ENCODE peak calls at places on chromosomes 13 and 19, in eight cellular contexts. B, D, T, E, Q, U, W and O are unnamed samples.

GRCh38 chr13:45564108-45564507 is 51.4 kb downstream of the ERICH6B start:
- DNase-seq in B (no peak), W (no peak), D (peak), Q (no peak), T (no peak), E (peak), U (no peak), O (peak)

GRCh38 chr13:113634279-113635047 is 23.5 kb downstream of the ATP4B start:
- DNase-seq in E (no peak), D (no peak), W (no peak), U (no peak), B (no peak), T (no peak), Q (no peak), O (no peak)

GRCh38 chr19:6903446-6903845 is 16.1 kb downstream of the ADGRE1 start:
- DNase-seq in W (no peak), D (no peak), T (no peak), E (no peak), Q (no peak), B (no peak), U (no peak), O (no peak)

GRCh38 chr13:75145926-75146325 is 336.0 kb downstream of the TBC1D4 start:
- DNase-seq in B (no peak), E (no peak), D (peak), U (no peak), W (no peak), T (no peak), Q (no peak), O (peak)

GRCh38 chr19:48752511-48753365 is at the start of gene FUT1:
- DNase-seq in B (peak), T (peak), W (peak), D (no peak), E (peak), U (peak), Q (no peak), O (no peak)

GRCh38 chr19:18520848-18521691 is 800 bp downstream of the ELL start:
- DNase-seq in U (peak), B (peak), E (peak), D (no peak), W (peak), Q (no peak), T (no peak), O (no peak)

GRCh38 chr19:18380843-18381242 is 5.1 kb upstream of the GDF15 start:
- DNase-seq in B (no peak), E (no peak), U (no peak), W (no peak), T (no peak), D (no peak), Q (no peak), O (no peak)

GRCh38 chr19:43574424-43575155 is 737 bp downstream of the XRCC1 start:
- DNase-seq in W (no peak), B (no peak), U (no peak), E (no peak), D (peak), Q (no peak), T (no peak), O (peak)

GRCh38 chr19:46746281-46746965 is at the start of gene STRN4:
- DNase-seq in Q (no peak), U (peak), E (peak), W (no peak), B (peak), T (no peak), D (no peak), O (peak)

GRCh38 chr13:27395007-27395510 is 29.4 kb upstream of the GTF3A start:
- DNase-seq in T (no peak), B (no peak), E (no peak), D (no peak), Q (no peak), W (no peak), U (no peak), O (no peak)

GRCh38 chr19:18292810-18293641 is 11.6 kb upstream of the JUND start:
- DNase-seq in T (peak), B (peak), Q (peak), U (peak), E (peak), W (peak), D (peak), O (peak)

GRCh38 chr19:10417598-10418280 is 2.6 kb upstream of the PDE4A start:
- DNase-seq in W (no peak), E (peak), T (no peak), Q (no peak), B (no peak), D (no peak), U (no peak), O (peak)

GRCh38 chr19:1752757-1753728 is at the start of gene ONECUT3:
- DNase-seq in W (no peak), B (peak), Q (no peak), D (no peak), T (no peak), U (no peak), E (peak), O (no peak)

GRCh38 chr13:59531571-59532091 is 632.1 kb downstream of the DIAPH3 start:
- DNase-seq in U (peak), T (peak), Q (no peak), D (peak), B (peak), E (peak), W (peak), O (peak)

GRCh38 chr19:14120497-14120780 is 2.9 kb upstream of the PRKACA start:
- DNase-seq in W (peak), B (no peak), D (no peak), U (no peak), T (no peak), Q (no peak), E (no peak), O (no peak)

GRCh38 chr13:29516012-29516411 is 79.5 kb downstream of the SLC7A1 start:
- DNase-seq in D (no peak), Q (no peak), E (no peak), U (no peak), T (no peak), B (no peak), W (no peak), O (no peak)

GRCh38 chr19:342801-343421 is 1.7 kb downstream of the MIER2 start:
- DNase-seq in T (peak), B (peak), Q (peak), E (no peak), U (no peak), W (peak), D (peak), O (no peak)

GRCh38 chr19:40596608-40597328 is 4.4 kb upstream of the LTBP4 start:
- DNase-seq in T (peak), E (peak), Q (no peak), W (no peak), U (no peak), B (peak), D (peak), O (no peak)

GRCh38 chr13:50760751-50761150 is 82.7 kb downstream of the DLEU7 start:
- DNase-seq in T (no peak), B (no peak), Q (no peak), E (no peak), W (no peak), U (no peak), D (no peak), O (no peak)

GRCh38 chr13:75316427-75316826 is 165.5 kb downstream of the TBC1D4 start:
- DNase-seq in D (peak), Q (no peak), T (no peak), W (no peak), U (no peak), E (no peak), B (no peak), O (peak)

GRCh38 chr13:41746259-41746658 is 214.7 kb downstream of the VWA8 start:
- DNase-seq in B (no peak), Q (no peak), W (no peak), D (peak), U (no peak), E (no peak), T (no peak), O (peak)

GRCh38 chr19:11261902-11262839 is at the start of gene DOCK6:
- DNase-seq in U (peak), T (peak), W (no peak), Q (no peak), B (peak), E (peak), D (no peak), O (peak)

GRCh38 chr19:31223805-31224534 is 125.3 kb downstream of the TSHZ3 start:
- DNase-seq in U (no peak), W (no peak), E (no peak), D (peak), T (no peak), Q (no peak), B (no peak), O (peak)

GRCh38 chr19:6491802-6492592 is 10.1 kb downstream of the TUBB4A start:
- DNase-seq in E (no peak), Q (no peak), T (no peak), B (no peak), D (no peak), W (no peak), U (no peak), O (no peak)

GRCh38 chr19:2315121-2315817 is 7.3 kb upstream of the LINGO3 start:
- DNase-seq in T (no peak), B (no peak), D (no peak), W (no peak), E (no peak), Q (no peak), U (no peak), O (no peak)

GRCh38 chr19:14517446-14517839 is 754 bp downstream of the DNAJB1 start:
- DNase-seq in D (no peak), B (no peak), W (peak), E (no peak), T (no peak), U (no peak), Q (no peak), O (no peak)

GRCh38 chr19:16641695-16642094 is 13.7 kb upstream of the MED26 start:
- DNase-seq in T (no peak), B (no peak), U (no peak), E (no peak), D (no peak), W (no peak), Q (no peak), O (no peak)

GRCh38 chr13:77309254-77309653 is 17.6 kb downstream of the MYCBP2 start:
- DNase-seq in T (no peak), U (no peak), E (no peak), D (no peak), B (no peak), W (no peak), Q (no peak), O (no peak)

GRCh38 chr19:3243851-3244700 is 19.6 kb downstream of the CELF5 start:
- DNase-seq in B (peak), U (no peak), E (peak), D (peak), W (no peak), Q (no peak), T (peak), O (peak)

GRCh38 chr13:57843555-57843954 is 212.0 kb downstream of the PCDH17 start:
- DNase-seq in E (no peak), T (no peak), U (no peak), B (no peak), D (no peak), Q (no peak), W (no peak), O (no peak)

DNA sequence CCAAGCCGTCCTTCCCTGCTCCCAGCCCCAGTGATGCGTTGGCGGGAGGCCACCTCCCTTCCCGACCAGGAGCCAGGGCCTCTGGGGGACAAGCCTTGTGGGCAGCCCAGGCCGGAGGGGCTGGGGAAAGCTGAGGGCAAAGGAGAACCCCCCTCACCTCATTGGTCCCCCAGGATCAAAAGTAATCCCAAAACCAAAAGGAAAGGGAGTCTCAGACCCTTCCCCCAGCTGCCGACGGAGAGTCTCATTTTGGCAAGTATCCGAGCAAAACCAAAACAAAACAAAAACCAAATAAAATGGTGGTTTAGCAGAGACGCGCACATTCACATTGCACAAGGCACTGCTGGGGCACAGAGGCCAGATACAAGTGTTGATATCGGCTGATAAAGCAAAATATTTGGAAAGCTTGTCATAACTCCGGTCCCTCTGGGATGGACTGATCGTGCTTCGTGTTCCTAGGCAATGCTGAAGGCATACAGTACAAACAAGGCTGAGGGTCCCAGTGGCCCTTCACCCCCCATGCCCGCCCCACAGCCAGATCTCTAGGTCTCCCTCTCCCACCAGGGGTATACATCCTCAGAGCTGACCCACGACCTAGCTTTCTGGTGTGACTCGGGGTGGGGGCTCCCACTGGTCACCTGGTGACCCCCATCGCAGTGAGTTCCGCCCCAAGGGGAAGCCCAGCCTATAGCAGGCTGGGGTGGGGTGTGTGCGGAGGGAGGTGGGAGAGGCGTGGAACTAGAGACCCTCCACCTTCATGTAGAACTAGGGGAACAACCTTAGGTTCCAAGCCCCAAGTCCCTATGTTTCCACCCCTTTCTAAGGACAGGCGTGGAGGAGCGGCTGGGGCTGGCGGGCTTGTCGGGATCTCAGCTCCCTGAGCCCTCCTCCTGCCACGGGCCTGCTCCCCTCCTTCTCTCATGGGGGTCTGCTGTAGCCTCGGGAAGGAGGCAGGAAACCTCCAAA is 2.0 kb downstream of the CEBPA start:
- DNase-seq in B (peak), U (no peak), Q (no peak), W (peak), T (no peak), E (no peak), D (no peak), O (no peak)
- H3K4me3 ChIP-seq in B (peak), U (peak), Q (peak), W (peak), T (no peak), E (no peak), D (no peak), O (no peak)

DNA sequence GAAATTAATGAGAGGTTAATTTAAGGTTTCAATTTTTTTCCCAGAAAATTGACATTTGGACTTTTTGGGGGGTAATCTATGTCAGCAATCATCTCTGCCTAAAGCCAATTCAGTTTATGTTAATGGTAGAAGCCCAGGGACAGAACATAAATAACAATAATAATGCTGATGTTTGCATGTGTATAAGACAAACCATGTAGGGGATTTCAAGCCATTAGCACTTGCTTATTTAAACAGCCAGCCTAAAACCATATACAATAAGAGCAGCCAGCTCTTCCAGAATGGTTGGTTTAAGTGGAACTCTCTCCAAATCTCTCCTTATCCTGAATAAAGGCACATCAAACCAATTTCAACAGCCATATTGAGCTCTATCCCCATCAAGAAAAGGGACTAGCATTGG is 7.0 kb upstream of the FOXO1 start:
- DNase-seq in W (no peak), D (no peak), B (no peak), E (no peak), T (no peak), Q (no peak), U (no peak), O (no peak)
- H3K27ac ChIP-seq in W (no peak), D (no peak), B (no peak), E (no peak), T (no peak), Q (no peak), U (no peak), O (no peak)

GRCh38 chr19:20840371-20840770 is 64.3 kb downstream of the ZNF66 start:
- DNase-seq in T (no peak), E (no peak), Q (no peak), D (no peak), U (no peak), W (no peak), B (no peak), O (no peak)
- TF ChIP-seq CTCF in T (no peak), E (no peak), Q (no peak), D (no peak), U (no peak), W (no peak), B (no peak), O (no peak)

GRCh38 chr13:25169951-25170553 is 2.0 kb downstream of the AMER2 start:
- DNase-seq in B (no peak), W (no peak), T (no peak), U (no peak), Q (no peak), E (no peak), D (no peak), O (peak)
- H3K4me3 ChIP-seq in B (peak), W (peak), T (no peak), U (no peak), Q (no peak), E (peak), D (no peak), O (peak)

DNA sequence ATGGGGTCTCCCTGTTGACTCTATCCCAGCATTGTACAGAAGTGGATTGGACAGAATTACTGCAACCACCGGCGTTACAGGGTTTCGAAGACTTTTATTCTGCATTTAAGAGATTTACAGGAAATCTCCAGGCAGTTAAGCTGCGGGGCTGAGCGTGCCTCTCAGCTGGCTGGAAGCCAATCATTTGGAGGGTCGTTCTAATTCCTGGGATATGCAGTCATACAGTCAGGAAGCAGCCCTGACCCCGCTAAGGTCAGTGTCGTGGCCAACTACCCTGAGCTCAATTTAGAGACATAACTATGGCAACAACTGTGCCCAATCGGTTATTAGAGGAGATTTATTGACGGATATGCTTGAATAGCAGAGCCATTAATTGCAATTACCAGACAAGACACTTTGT is 15.3 kb upstream of the ZNF507 start:
- DNase-seq in W (no peak), B (no peak), U (no peak), Q (no peak), E (no peak), D (no peak), T (no peak), O (peak)
- H3K27ac ChIP-seq in W (no peak), B (no peak), U (no peak), Q (no peak), E (no peak), D (no peak), T (no peak), O (no peak)

GRCh38 chr13:108272333-108272732 is 2.8 kb downstream of the TNFSF13B start:
- DNase-seq in W (no peak), Q (no peak), U (no peak), T (no peak), D (peak), E (no peak), B (no peak), O (no peak)

GRCh38 chr13:108267338-108267737 is 2.2 kb upstream of the TNFSF13B start:
- DNase-seq in Q (no peak), B (no peak), W (no peak), T (no peak), D (no peak), E (no peak), U (no peak), O (no peak)

GRCh38 chr13:108268713-108269112 is 805 bp upstream of the TNFSF13B start:
- DNase-seq in W (no peak), B (no peak), Q (no peak), T (no peak), U (no peak), D (no peak), E (no peak), O (peak)

GRCh38 chr13:108270442-108270841 is 924 bp downstream of the TNFSF13B start:
- DNase-seq in T (no peak), D (no peak), B (no peak), U (no peak), E (no peak), Q (no peak), W (no peak), O (peak)

GRCh38 chr13:108269601-108270328 is at the start of gene TNFSF13B:
- DNase-seq in Q (no peak), D (peak), W (no peak), E (peak), T (peak), U (peak), B (peak), O (peak)
- TF ChIP-seq CTCF in Q (no peak), D (no peak), W (no peak), E (peak), T (no peak), U (no peak), B (no peak), O (peak)

GRCh38 chr13:31827707-31828106 is 88.4 kb downstream of the RXFP2 start:
- DNase-seq in U (no peak), T (no peak), E (peak), B (no peak), W (no peak), D (no peak), Q (no peak), O (no peak)
- H3K4me3 ChIP-seq in U (no peak), T (no peak), E (no peak), B (no peak), W (no peak), D (no peak), Q (no peak), O (no peak)

DNA sequence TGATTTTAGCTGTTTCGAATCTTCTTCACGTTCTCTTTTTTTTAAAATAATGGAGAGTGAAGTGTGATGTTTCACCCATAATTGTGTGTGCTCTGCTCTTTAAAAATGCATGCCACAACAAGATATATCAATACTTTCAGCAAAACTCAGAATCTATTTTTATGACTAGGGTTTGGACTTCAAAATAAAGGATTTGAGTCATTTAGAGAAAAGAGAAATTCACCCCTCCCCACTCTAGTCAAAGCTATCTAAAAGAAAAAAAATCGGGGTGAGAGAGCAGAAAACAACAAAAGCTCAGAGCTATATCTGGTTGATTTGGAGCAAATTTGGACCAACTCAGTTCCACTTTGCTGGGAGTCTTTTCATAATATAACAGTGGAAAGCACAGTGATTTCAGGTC is 244.5 kb downstream of the DNAJC15 start:
- DNase-seq in E (no peak), B (no peak), D (no peak), Q (no peak), W (no peak), U (no peak), T (no peak), O (no peak)
- H3K27ac ChIP-seq in E (no peak), B (no peak), D (no peak), Q (no peak), W (no peak), U (no peak), T (no peak), O (no peak)

DNA sequence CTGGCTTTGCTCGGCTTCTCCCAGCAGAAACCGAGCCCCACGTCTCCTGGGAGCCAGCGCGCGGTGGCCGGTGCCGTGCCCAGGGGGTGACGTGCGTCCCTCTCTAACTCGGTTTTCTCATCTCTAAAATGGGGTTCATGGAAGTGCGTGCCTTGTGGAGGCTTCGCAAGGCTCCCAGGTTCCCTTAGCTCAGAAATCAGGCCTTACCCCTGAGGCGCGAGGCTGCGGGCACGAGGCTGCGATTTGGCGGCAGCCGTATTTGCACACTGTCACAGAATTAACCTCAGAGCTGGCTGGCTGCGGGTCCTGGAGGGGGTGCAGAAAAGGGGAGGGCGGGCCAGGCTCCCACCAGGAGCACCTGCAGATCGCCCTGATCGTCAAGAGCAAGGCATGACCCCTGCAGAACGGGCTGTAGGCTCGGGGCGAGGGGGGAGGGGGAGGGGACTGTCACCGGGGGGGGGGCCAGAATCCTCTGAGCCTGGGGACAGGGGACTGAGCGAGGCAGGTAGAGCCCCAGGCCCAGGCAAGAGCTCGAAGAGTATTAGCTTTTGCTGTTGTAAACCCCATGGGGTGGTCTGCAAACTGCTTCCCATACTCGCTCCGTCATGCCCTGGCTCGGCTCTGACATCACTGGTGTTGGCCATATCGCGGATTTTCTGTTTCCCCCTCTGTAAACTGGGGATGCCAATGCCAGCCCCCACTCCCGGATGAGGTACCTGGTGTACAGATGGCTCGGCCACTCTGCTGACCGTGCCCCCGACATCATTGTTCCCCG is 62.2 kb downstream of the CCNE1 start:
- DNase-seq in E (no peak), U (no peak), W (no peak), T (no peak), D (no peak), B (no peak), Q (no peak), O (no peak)
- TF ChIP-seq CTCF in E (peak), U (no peak), W (peak), T (no peak), D (no peak), B (peak), Q (no peak), O (peak)